ENCODE peak calls at places on chromosomes 12 and 14, in seven cellular contexts. One of them, this sample, is unnamed.

GRCh38 chr12:131844140-131844539 is 15.9 kb downstream of the MMP17 start:
- DNase-seq in HFF-Myc: no peak
- DNase-seq in heart left ventricle: no peak
- DNase-seq in left kidney: no peak
- DNase-seq in hepatic stellate cell: no peak
- DNase-seq in GM10248: no peak
- DNase-seq in NCI-H1092 treated with DMSO at 0.1 percent for 48 hours: no peak
- DNase-seq in this sample: no peak

GRCh38 chr12:121017966-121018491 is 1.7 kb upstream of the C12orf43 start:
- DNase-seq in NCI-H1092 treated with DMSO at 0.1 percent for 48 hours: no peak
- DNase-seq in HFF-Myc: no peak
- DNase-seq in GM10248: no peak
- DNase-seq in heart left ventricle: no peak
- DNase-seq in left kidney: no peak
- DNase-seq in hepatic stellate cell: no peak
- DNase-seq in this sample: no peak

GRCh38 chr14:38243696-38244250 is 12.1 kb downstream of the CLEC14A start:
- DNase-seq in heart left ventricle: no peak
- DNase-seq in GM10248: no peak
- DNase-seq in left kidney: no peak
- DNase-seq in NCI-H1092 treated with DMSO at 0.1 percent for 48 hours: no peak
- DNase-seq in HFF-Myc: no peak
- DNase-seq in hepatic stellate cell: no peak
- DNase-seq in this sample: no peak

GRCh38 chr12:120039711-120040110 is 50.7 kb downstream of the BICDL1 start:
- DNase-seq in HFF-Myc: no peak
- DNase-seq in hepatic stellate cell: no peak
- DNase-seq in GM10248: no peak
- DNase-seq in heart left ventricle: no peak
- DNase-seq in NCI-H1092 treated with DMSO at 0.1 percent for 48 hours: no peak
- DNase-seq in left kidney: no peak
- DNase-seq in this sample: no peak

GRCh38 chr12:52670961-52671360 is 9.2 kb downstream of the KRT1 start:
- DNase-seq in heart left ventricle: no peak
- DNase-seq in hepatic stellate cell: no peak
- DNase-seq in HFF-Myc: no peak
- DNase-seq in left kidney: no peak
- DNase-seq in NCI-H1092 treated with DMSO at 0.1 percent for 48 hours: no peak
- DNase-seq in GM10248: no peak
- DNase-seq in this sample: no peak

GRCh38 chr12:130764073-130764472 is 48.0 kb upstream of the RIMBP2 start:
- DNase-seq in left kidney: no peak
- DNase-seq in hepatic stellate cell: no peak
- DNase-seq in GM10248: no peak
- DNase-seq in HFF-Myc: peak; percentile 2
- DNase-seq in NCI-H1092 treated with DMSO at 0.1 percent for 48 hours: no peak
- DNase-seq in heart left ventricle: no peak
- DNase-seq in this sample: no peak

GRCh38 chr12:41188058-41188840 is at the start of gene PDZRN4:
- DNase-seq in NCI-H1092 treated with DMSO at 0.1 percent for 48 hours: peak; percentile 6
- DNase-seq in heart left ventricle: no peak
- DNase-seq in left kidney: peak; percentile 75
- DNase-seq in GM10248: peak; percentile 6
- DNase-seq in hepatic stellate cell: peak; percentile 26
- DNase-seq in HFF-Myc: no peak
- DNase-seq in this sample: no peak

GRCh38 chr12:29782285-29782820 is 1.4 kb downstream of the TMTC1 start:
- DNase-seq in HFF-Myc: no peak
- DNase-seq in left kidney: peak; percentile 11
- DNase-seq in GM10248: peak; percentile 16
- DNase-seq in heart left ventricle: no peak
- DNase-seq in hepatic stellate cell: no peak
- DNase-seq in NCI-H1092 treated with DMSO at 0.1 percent for 48 hours: peak; percentile 55
- DNase-seq in this sample: no peak

GRCh38 chr12:38385492-38385864 is 68.9 kb downstream of the ALG10B start:
- DNase-seq in left kidney: no peak
- DNase-seq in heart left ventricle: no peak
- DNase-seq in hepatic stellate cell: no peak
- DNase-seq in HFF-Myc: no peak
- DNase-seq in GM10248: no peak
- DNase-seq in NCI-H1092 treated with DMSO at 0.1 percent for 48 hours: no peak
- DNase-seq in this sample: no peak

GRCh38 chr14:24062216-24062980 is 9.0 kb upstream of the CPNE6 start:
- DNase-seq in NCI-H1092 treated with DMSO at 0.1 percent for 48 hours: no peak
- DNase-seq in heart left ventricle: no peak
- DNase-seq in GM10248: no peak
- DNase-seq in left kidney: no peak
- DNase-seq in HFF-Myc: no peak
- DNase-seq in hepatic stellate cell: no peak
- DNase-seq in this sample: no peak

GRCh38 chr12:105334001-105334400 is 3.5 kb downstream of the C12orf75 start:
- DNase-seq in GM10248: no peak
- DNase-seq in heart left ventricle: no peak
- DNase-seq in HFF-Myc: no peak
- DNase-seq in hepatic stellate cell: peak; percentile 38
- DNase-seq in left kidney: no peak
- DNase-seq in NCI-H1092 treated with DMSO at 0.1 percent for 48 hours: no peak
- DNase-seq in this sample: no peak

GRCh38 chr12:52896190-52897100 is 8.4 kb downstream of the KRT8 start:
- DNase-seq in heart left ventricle: no peak
- DNase-seq in HFF-Myc: no peak
- DNase-seq in GM10248: no peak
- DNase-seq in left kidney: no peak
- DNase-seq in NCI-H1092 treated with DMSO at 0.1 percent for 48 hours: no peak
- DNase-seq in hepatic stellate cell: no peak
- DNase-seq in this sample: no peak

GRCh38 chr12:10235761-10236631 is 23.3 kb downstream of the GABARAPL1 start:
- DNase-seq in HFF-Myc: no peak
- DNase-seq in NCI-H1092 treated with DMSO at 0.1 percent for 48 hours: peak; percentile 15
- DNase-seq in GM10248: peak; percentile 40
- DNase-seq in heart left ventricle: no peak
- DNase-seq in left kidney: peak; percentile 68
- DNase-seq in hepatic stellate cell: peak; percentile 35
- DNase-seq in this sample: no peak

GRCh38 chr12:55847603-55848329 is 5.0 kb upstream of the MMP19 start:
- DNase-seq in heart left ventricle: peak; percentile 89
- DNase-seq in NCI-H1092 treated with DMSO at 0.1 percent for 48 hours: no peak
- DNase-seq in hepatic stellate cell: peak; percentile 88
- DNase-seq in HFF-Myc: peak; percentile 100
- DNase-seq in GM10248: no peak
- DNase-seq in left kidney: peak; percentile 87
- DNase-seq in this sample: no peak

GRCh38 chr14:31449971-31450610 is 7.2 kb downstream of the DTD2 start:
- DNase-seq in hepatic stellate cell: peak; percentile 37
- DNase-seq in HFF-Myc: no peak
- DNase-seq in GM10248: peak; percentile 33
- DNase-seq in heart left ventricle: no peak
- DNase-seq in left kidney: peak; percentile 39
- DNase-seq in NCI-H1092 treated with DMSO at 0.1 percent for 48 hours: peak; percentile 13
- DNase-seq in this sample: peak; percentile 7

GRCh38 chr14:22390824-22391461 is 198.1 kb downstream of the DAD1 start:
- DNase-seq in HFF-Myc: no peak
- DNase-seq in NCI-H1092 treated with DMSO at 0.1 percent for 48 hours: no peak
- DNase-seq in GM10248: peak; percentile 42
- DNase-seq in left kidney: no peak
- DNase-seq in hepatic stellate cell: no peak
- DNase-seq in heart left ventricle: no peak
- DNase-seq in this sample: no peak

GRCh38 chr12:110741371-110741770 is 1.3 kb downstream of the PPP1CC start:
- DNase-seq in heart left ventricle: no peak
- DNase-seq in hepatic stellate cell: no peak
- DNase-seq in GM10248: no peak
- DNase-seq in left kidney: peak; percentile 31
- DNase-seq in NCI-H1092 treated with DMSO at 0.1 percent for 48 hours: no peak
- DNase-seq in HFF-Myc: no peak
- DNase-seq in this sample: no peak

GRCh38 chr14:104680056-104680805 is 9.2 kb upstream of the INF2 start:
- DNase-seq in hepatic stellate cell: peak; percentile 93
- DNase-seq in left kidney: no peak
- DNase-seq in GM10248: no peak
- DNase-seq in NCI-H1092 treated with DMSO at 0.1 percent for 48 hours: no peak
- DNase-seq in HFF-Myc: no peak
- DNase-seq in heart left ventricle: peak; percentile 18
- DNase-seq in this sample: no peak

GRCh38 chr12:28938581-28939301 is 210.3 kb upstream of the FAR2 start:
- DNase-seq in left kidney: peak; percentile 78
- DNase-seq in heart left ventricle: no peak
- DNase-seq in HFF-Myc: no peak
- DNase-seq in NCI-H1092 treated with DMSO at 0.1 percent for 48 hours: no peak
- DNase-seq in GM10248: no peak
- DNase-seq in hepatic stellate cell: no peak
- DNase-seq in this sample: no peak

GRCh38 chr12:65720136-65720535 is 104.1 kb upstream of the HMGA2 start:
- DNase-seq in NCI-H1092 treated with DMSO at 0.1 percent for 48 hours: no peak
- DNase-seq in hepatic stellate cell: no peak
- DNase-seq in GM10248: no peak
- DNase-seq in heart left ventricle: no peak
- DNase-seq in left kidney: peak; percentile 44
- DNase-seq in HFF-Myc: peak; percentile 57
- DNase-seq in this sample: no peak

This sample was measured in NCI-H446 treated with DMSO at 0.1 percent for 48 hours.